ENCODE peak calls at places on chromosomes 7 and 10, in seven cellular contexts. One of them, this sample, is unnamed.

GRCh38 chr10:116554628-116555027 is 8.9 kb downstream of the PNLIP start:
- DNase-seq in aorta: no peak
- DNase-seq in natural killer cell treated with Interleukin-12 subunit alpha and Interleukin-12 subunit beta and Interleukin-15 and Interleukin-18, amount 100 ng/mL, for 72 hours: no peak
- DNase-seq in CD14-positive monocyte: no peak
- DNase-seq in skeletal muscle cell: no peak
- DNase-seq in stimulated activated CD4-positive, alpha-beta T cell treated with anti-CD3 and anti-CD28 coated beads, Interleukin-15, amount 100 ng/mL, for 1 hour: no peak
- DNase-seq in GM23248: no peak
- DNase-seq in this sample: no peak

GRCh38 chr7:158422551-158423189 is 165.0 kb downstream of the PTPRN2 start:
- DNase-seq in aorta: no peak
- DNase-seq in natural killer cell treated with Interleukin-12 subunit alpha and Interleukin-12 subunit beta and Interleukin-15 and Interleukin-18, amount 100 ng/mL, for 72 hours: no peak
- DNase-seq in CD14-positive monocyte: no peak
- DNase-seq in skeletal muscle cell: no peak
- DNase-seq in stimulated activated CD4-positive, alpha-beta T cell treated with anti-CD3 and anti-CD28 coated beads, Interleukin-15, amount 100 ng/mL, for 1 hour: no peak
- DNase-seq in GM23248: no peak
- DNase-seq in this sample: no peak

GRCh38 chr10:70711911-70712310 is 39.6 kb downstream of the ADAMTS14 start:
- DNase-seq in aorta: no peak
- DNase-seq in natural killer cell treated with Interleukin-12 subunit alpha and Interleukin-12 subunit beta and Interleukin-15 and Interleukin-18, amount 100 ng/mL, for 72 hours: no peak
- DNase-seq in CD14-positive monocyte: no peak
- DNase-seq in skeletal muscle cell: no peak
- DNase-seq in stimulated activated CD4-positive, alpha-beta T cell treated with anti-CD3 and anti-CD28 coated beads, Interleukin-15, amount 100 ng/mL, for 1 hour: no peak
- DNase-seq in GM23248: no peak
- DNase-seq in this sample: no peak

GRCh38 chr10:118721005-118721876 is 33.5 kb downstream of the CACUL1 start:
- DNase-seq in aorta: no peak
- DNase-seq in natural killer cell treated with Interleukin-12 subunit alpha and Interleukin-12 subunit beta and Interleukin-15 and Interleukin-18, amount 100 ng/mL, for 72 hours: no peak
- DNase-seq in CD14-positive monocyte: no peak
- DNase-seq in skeletal muscle cell: no peak
- DNase-seq in stimulated activated CD4-positive, alpha-beta T cell treated with anti-CD3 and anti-CD28 coated beads, Interleukin-15, amount 100 ng/mL, for 1 hour: no peak
- DNase-seq in GM23248: peak
- DNase-seq in this sample: peak

GRCh38 chr10:3139135-3139910 is 33.3 kb downstream of the PITRM1 start:
- DNase-seq in aorta: peak
- DNase-seq in natural killer cell treated with Interleukin-12 subunit alpha and Interleukin-12 subunit beta and Interleukin-15 and Interleukin-18, amount 100 ng/mL, for 72 hours: no peak
- DNase-seq in CD14-positive monocyte: no peak
- DNase-seq in skeletal muscle cell: no peak
- DNase-seq in stimulated activated CD4-positive, alpha-beta T cell treated with anti-CD3 and anti-CD28 coated beads, Interleukin-15, amount 100 ng/mL, for 1 hour: no peak
- DNase-seq in GM23248: no peak
- DNase-seq in this sample: no peak

GRCh38 chr7:27115161-27116018 is 12.9 kb upstream of the HOXA2 start:
- DNase-seq in aorta: peak
- DNase-seq in natural killer cell treated with Interleukin-12 subunit alpha and Interleukin-12 subunit beta and Interleukin-15 and Interleukin-18, amount 100 ng/mL, for 72 hours: no peak
- DNase-seq in CD14-positive monocyte: no peak
- DNase-seq in skeletal muscle cell: no peak
- DNase-seq in stimulated activated CD4-positive, alpha-beta T cell treated with anti-CD3 and anti-CD28 coated beads, Interleukin-15, amount 100 ng/mL, for 1 hour: no peak
- DNase-seq in GM23248: peak
- DNase-seq in this sample: peak

GRCh38 chr10:84424731-84425165 is 96.4 kb downstream of the CCSER2 start:
- DNase-seq in aorta: peak
- DNase-seq in natural killer cell treated with Interleukin-12 subunit alpha and Interleukin-12 subunit beta and Interleukin-15 and Interleukin-18, amount 100 ng/mL, for 72 hours: no peak
- DNase-seq in CD14-positive monocyte: no peak
- DNase-seq in skeletal muscle cell: peak
- DNase-seq in stimulated activated CD4-positive, alpha-beta T cell treated with anti-CD3 and anti-CD28 coated beads, Interleukin-15, amount 100 ng/mL, for 1 hour: no peak
- DNase-seq in GM23248: peak
- DNase-seq in this sample: peak

GRCh38 chr10:99540673-99541531 is 8.2 kb downstream of the NKX2-3 start:
- DNase-seq in aorta: no peak
- DNase-seq in natural killer cell treated with Interleukin-12 subunit alpha and Interleukin-12 subunit beta and Interleukin-15 and Interleukin-18, amount 100 ng/mL, for 72 hours: peak
- DNase-seq in CD14-positive monocyte: no peak
- DNase-seq in skeletal muscle cell: no peak
- DNase-seq in stimulated activated CD4-positive, alpha-beta T cell treated with anti-CD3 and anti-CD28 coated beads, Interleukin-15, amount 100 ng/mL, for 1 hour: no peak
- DNase-seq in GM23248: no peak
- DNase-seq in this sample: no peak

GRCh38 chr7:86598311-86598710 is 45.4 kb upstream of the GRM3 start:
- DNase-seq in aorta: no peak
- DNase-seq in natural killer cell treated with Interleukin-12 subunit alpha and Interleukin-12 subunit beta and Interleukin-15 and Interleukin-18, amount 100 ng/mL, for 72 hours: no peak
- DNase-seq in CD14-positive monocyte: no peak
- DNase-seq in skeletal muscle cell: no peak
- DNase-seq in stimulated activated CD4-positive, alpha-beta T cell treated with anti-CD3 and anti-CD28 coated beads, Interleukin-15, amount 100 ng/mL, for 1 hour: no peak
- DNase-seq in GM23248: no peak
- DNase-seq in this sample: no peak

GRCh38 chr7:70568674-70569334 is 563.1 kb upstream of the GALNT17 start:
- DNase-seq in aorta: no peak
- DNase-seq in natural killer cell treated with Interleukin-12 subunit alpha and Interleukin-12 subunit beta and Interleukin-15 and Interleukin-18, amount 100 ng/mL, for 72 hours: no peak
- DNase-seq in CD14-positive monocyte: no peak
- DNase-seq in skeletal muscle cell: no peak
- DNase-seq in stimulated activated CD4-positive, alpha-beta T cell treated with anti-CD3 and anti-CD28 coated beads, Interleukin-15, amount 100 ng/mL, for 1 hour: no peak
- DNase-seq in GM23248: no peak
- DNase-seq in this sample: no peak

GRCh38 chr7:149284343-149284742 is 22.3 kb downstream of the ZNF783 start:
- DNase-seq in aorta: no peak
- DNase-seq in natural killer cell treated with Interleukin-12 subunit alpha and Interleukin-12 subunit beta and Interleukin-15 and Interleukin-18, amount 100 ng/mL, for 72 hours: no peak
- DNase-seq in CD14-positive monocyte: no peak
- DNase-seq in skeletal muscle cell: no peak
- DNase-seq in stimulated activated CD4-positive, alpha-beta T cell treated with anti-CD3 and anti-CD28 coated beads, Interleukin-15, amount 100 ng/mL, for 1 hour: no peak
- DNase-seq in GM23248: no peak
- DNase-seq in this sample: no peak

GRCh38 chr7:138001529-138002095 is at the start of gene CREB3L2:
- DNase-seq in aorta: peak
- DNase-seq in natural killer cell treated with Interleukin-12 subunit alpha and Interleukin-12 subunit beta and Interleukin-15 and Interleukin-18, amount 100 ng/mL, for 72 hours: peak
- DNase-seq in CD14-positive monocyte: no peak
- DNase-seq in skeletal muscle cell: no peak
- DNase-seq in stimulated activated CD4-positive, alpha-beta T cell treated with anti-CD3 and anti-CD28 coated beads, Interleukin-15, amount 100 ng/mL, for 1 hour: peak
- DNase-seq in GM23248: peak
- DNase-seq in this sample: peak

GRCh38 chr7:70752794-70753241 is 379.1 kb upstream of the GALNT17 start:
- DNase-seq in aorta: no peak
- DNase-seq in natural killer cell treated with Interleukin-12 subunit alpha and Interleukin-12 subunit beta and Interleukin-15 and Interleukin-18, amount 100 ng/mL, for 72 hours: no peak
- DNase-seq in CD14-positive monocyte: no peak
- DNase-seq in skeletal muscle cell: peak
- DNase-seq in stimulated activated CD4-positive, alpha-beta T cell treated with anti-CD3 and anti-CD28 coated beads, Interleukin-15, amount 100 ng/mL, for 1 hour: no peak
- DNase-seq in GM23248: peak
- DNase-seq in this sample: no peak

GRCh38 chr10:130491011-130491697 is 355.0 kb downstream of the GLRX3 start:
- DNase-seq in aorta: no peak
- DNase-seq in natural killer cell treated with Interleukin-12 subunit alpha and Interleukin-12 subunit beta and Interleukin-15 and Interleukin-18, amount 100 ng/mL, for 72 hours: peak
- DNase-seq in CD14-positive monocyte: peak
- DNase-seq in skeletal muscle cell: no peak
- DNase-seq in stimulated activated CD4-positive, alpha-beta T cell treated with anti-CD3 and anti-CD28 coated beads, Interleukin-15, amount 100 ng/mL, for 1 hour: no peak
- DNase-seq in GM23248: no peak
- DNase-seq in this sample: no peak

GRCh38 chr7:100875356-100875751 is 451 bp downstream of the SRRT start:
- DNase-seq in aorta: no peak
- DNase-seq in natural killer cell treated with Interleukin-12 subunit alpha and Interleukin-12 subunit beta and Interleukin-15 and Interleukin-18, amount 100 ng/mL, for 72 hours: no peak
- DNase-seq in CD14-positive monocyte: no peak
- DNase-seq in skeletal muscle cell: no peak
- DNase-seq in stimulated activated CD4-positive, alpha-beta T cell treated with anti-CD3 and anti-CD28 coated beads, Interleukin-15, amount 100 ng/mL, for 1 hour: no peak
- DNase-seq in GM23248: peak
- DNase-seq in this sample: no peak

GRCh38 chr10:36492590-36493510 is 632.5 kb upstream of the ANKRD30A start:
- DNase-seq in aorta: no peak
- DNase-seq in natural killer cell treated with Interleukin-12 subunit alpha and Interleukin-12 subunit beta and Interleukin-15 and Interleukin-18, amount 100 ng/mL, for 72 hours: no peak
- DNase-seq in CD14-positive monocyte: no peak
- DNase-seq in skeletal muscle cell: no peak
- DNase-seq in stimulated activated CD4-positive, alpha-beta T cell treated with anti-CD3 and anti-CD28 coated beads, Interleukin-15, amount 100 ng/mL, for 1 hour: no peak
- DNase-seq in GM23248: peak
- DNase-seq in this sample: peak

GRCh38 chr7:108135446-108136190 is 5.5 kb upstream of the LAMB4 start:
- DNase-seq in aorta: no peak
- DNase-seq in natural killer cell treated with Interleukin-12 subunit alpha and Interleukin-12 subunit beta and Interleukin-15 and Interleukin-18, amount 100 ng/mL, for 72 hours: no peak
- DNase-seq in CD14-positive monocyte: no peak
- DNase-seq in skeletal muscle cell: no peak
- DNase-seq in stimulated activated CD4-positive, alpha-beta T cell treated with anti-CD3 and anti-CD28 coated beads, Interleukin-15, amount 100 ng/mL, for 1 hour: no peak
- DNase-seq in GM23248: no peak
- DNase-seq in this sample: no peak

GRCh38 chr7:50584386-50584785 is 19.2 kb upstream of the DDC start:
- DNase-seq in aorta: no peak
- DNase-seq in natural killer cell treated with Interleukin-12 subunit alpha and Interleukin-12 subunit beta and Interleukin-15 and Interleukin-18, amount 100 ng/mL, for 72 hours: no peak
- DNase-seq in CD14-positive monocyte: no peak
- DNase-seq in skeletal muscle cell: no peak
- DNase-seq in stimulated activated CD4-positive, alpha-beta T cell treated with anti-CD3 and anti-CD28 coated beads, Interleukin-15, amount 100 ng/mL, for 1 hour: no peak
- DNase-seq in GM23248: no peak
- DNase-seq in this sample: no peak

GRCh38 chr7:88224596-88225275 is 4.9 kb upstream of the SRI start:
- DNase-seq in aorta: no peak
- DNase-seq in natural killer cell treated with Interleukin-12 subunit alpha and Interleukin-12 subunit beta and Interleukin-15 and Interleukin-18, amount 100 ng/mL, for 72 hours: no peak
- DNase-seq in CD14-positive monocyte: no peak
- DNase-seq in skeletal muscle cell: no peak
- DNase-seq in stimulated activated CD4-positive, alpha-beta T cell treated with anti-CD3 and anti-CD28 coated beads, Interleukin-15, amount 100 ng/mL, for 1 hour: no peak
- DNase-seq in GM23248: peak
- DNase-seq in this sample: peak

GRCh38 chr7:24907311-24907886 is 72.6 kb downstream of the OSBPL3 start:
- DNase-seq in aorta: no peak
- DNase-seq in natural killer cell treated with Interleukin-12 subunit alpha and Interleukin-12 subunit beta and Interleukin-15 and Interleukin-18, amount 100 ng/mL, for 72 hours: no peak
- DNase-seq in CD14-positive monocyte: no peak
- DNase-seq in skeletal muscle cell: no peak
- DNase-seq in stimulated activated CD4-positive, alpha-beta T cell treated with anti-CD3 and anti-CD28 coated beads, Interleukin-15, amount 100 ng/mL, for 1 hour: no peak
- DNase-seq in GM23248: peak
- DNase-seq in this sample: peak

GRCh38 chr7:31957090-31957720 is 113.0 kb downstream of the PDE1C start:
- DNase-seq in aorta: no peak
- DNase-seq in natural killer cell treated with Interleukin-12 subunit alpha and Interleukin-12 subunit beta and Interleukin-15 and Interleukin-18, amount 100 ng/mL, for 72 hours: no peak
- DNase-seq in CD14-positive monocyte: no peak
- DNase-seq in skeletal muscle cell: no peak
- DNase-seq in stimulated activated CD4-positive, alpha-beta T cell treated with anti-CD3 and anti-CD28 coated beads, Interleukin-15, amount 100 ng/mL, for 1 hour: no peak
- DNase-seq in GM23248: peak
- DNase-seq in this sample: peak

GRCh38 chr10:96043895-96044580 is 655 bp downstream of the CCNJ start:
- DNase-seq in aorta: peak
- DNase-seq in natural killer cell treated with Interleukin-12 subunit alpha and Interleukin-12 subunit beta and Interleukin-15 and Interleukin-18, amount 100 ng/mL, for 72 hours: peak
- DNase-seq in CD14-positive monocyte: peak
- DNase-seq in skeletal muscle cell: no peak
- DNase-seq in stimulated activated CD4-positive, alpha-beta T cell treated with anti-CD3 and anti-CD28 coated beads, Interleukin-15, amount 100 ng/mL, for 1 hour: peak
- DNase-seq in GM23248: peak
- DNase-seq in this sample: peak

GRCh38 chr10:32437334-32437733 is 8.6 kb upstream of the CCDC7 start:
- DNase-seq in aorta: no peak
- DNase-seq in natural killer cell treated with Interleukin-12 subunit alpha and Interleukin-12 subunit beta and Interleukin-15 and Interleukin-18, amount 100 ng/mL, for 72 hours: no peak
- DNase-seq in CD14-positive monocyte: no peak
- DNase-seq in skeletal muscle cell: no peak
- DNase-seq in stimulated activated CD4-positive, alpha-beta T cell treated with anti-CD3 and anti-CD28 coated beads, Interleukin-15, amount 100 ng/mL, for 1 hour: no peak
- DNase-seq in GM23248: peak
- DNase-seq in this sample: no peak

GRCh38 chr7:47488205-47488968 is 93.5 kb downstream of the TNS3 start:
- DNase-seq in aorta: peak
- DNase-seq in natural killer cell treated with Interleukin-12 subunit alpha and Interleukin-12 subunit beta and Interleukin-15 and Interleukin-18, amount 100 ng/mL, for 72 hours: no peak
- DNase-seq in CD14-positive monocyte: no peak
- DNase-seq in skeletal muscle cell: no peak
- DNase-seq in stimulated activated CD4-positive, alpha-beta T cell treated with anti-CD3 and anti-CD28 coated beads, Interleukin-15, amount 100 ng/mL, for 1 hour: no peak
- DNase-seq in GM23248: no peak
- DNase-seq in this sample: no peak

GRCh38 chr7:20112646-20113045 is 104.5 kb downstream of the MACC1 start:
- DNase-seq in aorta: no peak
- DNase-seq in natural killer cell treated with Interleukin-12 subunit alpha and Interleukin-12 subunit beta and Interleukin-15 and Interleukin-18, amount 100 ng/mL, for 72 hours: no peak
- DNase-seq in CD14-positive monocyte: no peak
- DNase-seq in skeletal muscle cell: no peak
- DNase-seq in stimulated activated CD4-positive, alpha-beta T cell treated with anti-CD3 and anti-CD28 coated beads, Interleukin-15, amount 100 ng/mL, for 1 hour: no peak
- DNase-seq in GM23248: no peak
- DNase-seq in this sample: no peak

GRCh38 chr10:90912176-90912575 is 8.7 kb downstream of the ANKRD1 start:
- DNase-seq in aorta: no peak
- DNase-seq in natural killer cell treated with Interleukin-12 subunit alpha and Interleukin-12 subunit beta and Interleukin-15 and Interleukin-18, amount 100 ng/mL, for 72 hours: no peak
- DNase-seq in CD14-positive monocyte: no peak
- DNase-seq in skeletal muscle cell: no peak
- DNase-seq in stimulated activated CD4-positive, alpha-beta T cell treated with anti-CD3 and anti-CD28 coated beads, Interleukin-15, amount 100 ng/mL, for 1 hour: no peak
- DNase-seq in GM23248: no peak
- DNase-seq in this sample: no peak